ENCODE peak calls at places on chromosomes 16 and 17, in seven cellular contexts. H is T-helper 1 cell; I is fibroblast of mammary gland; Z is stimulated activated CD4-positive, alpha-beta T cell treated with anti-CD3 and anti-CD28 coated beads, Interleukin-1b, Interleukin-23, amount 100 ng/mL, for 1 hour; U is non-pigmented ciliary epithelial cell; S is stimulated activated naive B cell treated with anti-CD40 and anti-IgM and Interleukin-4, amounts not matched to agents 10 μg/mL and 1 μg/mL and 100 μg/mL, for 72 hours; L is pulmonary artery endothelial cell. P is an unnamed sample.

GRCh38 chr17:21094298-21094704 is 32.5 kb upstream of the DHRS7B start:
- DNase-seq in Z (no peak), L (no peak), U (no peak), I (no peak), S (no peak), H (no peak), P (no peak)

GRCh38 chr17:65771704-65772103 is 210.3 kb upstream of the AXIN2 start:
- DNase-seq in Z (no peak), I (no peak), H (no peak), S (no peak), U (no peak), L (no peak), P (no peak)

GRCh38 chr17:74566132-74566753 is 1.1 kb downstream of the CD300H start:
- DNase-seq in L (no peak), I (peak; percentile 62), U (no peak), S (no peak), Z (no peak), H (no peak), P (no peak)

GRCh38 chr17:40614431-40615294 is 33.0 kb downstream of the SMARCE1 start:
- DNase-seq in Z (no peak), I (no peak), U (no peak), S (peak; percentile 63), L (no peak), H (no peak), P (no peak)

GRCh38 chr17:75168998-75169397 is 13.8 kb downstream of the SUMO2 start:
- DNase-seq in L (no peak), Z (no peak), I (no peak), S (no peak), H (no peak), U (no peak), P (no peak)

GRCh38 chr17:69539781-69540319 is 125.4 kb downstream of the MAP2K6 start:
- DNase-seq in U (peak; percentile 70), S (no peak), Z (no peak), L (peak; percentile 57), H (no peak), I (peak; percentile 70), P (no peak)

GRCh38 chr17:70577456-70577855 is 408.1 kb downstream of the KCNJ2 start:
- DNase-seq in I (no peak), U (no peak), S (no peak), H (no peak), Z (no peak), L (no peak), P (no peak)

GRCh38 chr17:74959826-74960738 is 12.5 kb downstream of the HID1 start:
- DNase-seq in Z (no peak), S (no peak), I (peak; percentile 35), L (no peak), H (no peak), U (no peak), P (no peak)

GRCh38 chr16:50215680-50216079 is 50.7 kb upstream of the ADCY7 start:
- DNase-seq in Z (no peak), H (no peak), I (no peak), S (no peak), U (no peak), L (no peak), P (no peak)

GRCh38 chr16:24839347-24839972 is 6.3 kb upstream of the SLC5A11 start:
- DNase-seq in Z (no peak), U (no peak), L (no peak), I (no peak), S (no peak), H (no peak), P (no peak)

GRCh38 chr17:43774304-43775250 is 4.2 kb downstream of the DUSP3 start:
- DNase-seq in Z (no peak), S (no peak), I (no peak), U (no peak), H (no peak), L (no peak), P (no peak)

GRCh38 chr17:385195-385835 is 32.7 kb upstream of the RPH3AL start:
- DNase-seq in U (no peak), L (no peak), Z (no peak), S (no peak), I (no peak), H (peak; percentile 15), P (no peak)

GRCh38 chr17:80605326-80606066 is 60.9 kb downstream of the RPTOR start:
- DNase-seq in U (no peak), S (peak; percentile 49), H (no peak), I (peak; percentile 59), L (no peak), Z (peak; percentile 24), P (peak; percentile 85)

GRCh38 chr17:81553018-81553615 is 964 bp upstream of the FAAP100 start:
- DNase-seq in H (peak; percentile 70), S (peak; percentile 74), Z (peak; percentile 59), U (no peak), I (peak; percentile 73), L (peak; percentile 45), P (peak; percentile 53)

GRCh38 chr17:77356690-77357201 is 216.0 kb downstream of the SEC14L1 start:
- DNase-seq in Z (no peak), L (no peak), I (no peak), U (no peak), S (no peak), H (no peak), P (no peak)

GRCh38 chr16:66515543-66516171 is 34.3 kb downstream of the TK2 start:
- DNase-seq in U (peak; percentile 36), H (no peak), L (no peak), Z (no peak), S (no peak), I (peak; percentile 61), P (no peak)

GRCh38 chr17:6328279-6328678 is 106.6 kb downstream of the AIPL1 start:
- DNase-seq in H (no peak), I (no peak), S (no peak), U (no peak), L (no peak), Z (no peak), P (no peak)

GRCh38 chr17:40886090-40886489 is 1.0 kb upstream of the KRT20 start:
- DNase-seq in I (peak; percentile 39), Z (no peak), H (no peak), U (no peak), L (no peak), S (no peak), P (no peak)

GRCh38 chr17:4232168-4232813 is 31.5 kb downstream of the ANKFY1 start:
- DNase-seq in U (no peak), I (peak; percentile 79), H (no peak), Z (no peak), S (no peak), L (no peak), P (no peak)

GRCh38 chr16:47872228-47872627 is 283.6 kb downstream of the ABCC12 start:
- DNase-seq in L (no peak), U (no peak), S (no peak), Z (no peak), H (no peak), I (no peak), P (no peak)

GRCh38 chr17:50052822-50053653 is 2.9 kb upstream of the ITGA3 start:
- DNase-seq in H (no peak), Z (no peak), L (peak; percentile 69), S (no peak), I (no peak), U (no peak), P (no peak)

GRCh38 chr16:53098526-53099317 is 43.9 kb downstream of the CHD9 start:
- DNase-seq in I (peak; percentile 98), L (peak; percentile 71), H (peak; percentile 31), Z (no peak), U (peak; percentile 78), S (peak; percentile 77), P (peak; percentile 66)

GRCh38 chr17:3892095-3892998 is 506 bp downstream of the CAMKK1 start:
- DNase-seq in Z (peak; percentile 36), L (no peak), U (no peak), H (peak; percentile 85), I (peak; percentile 80), S (peak; percentile 49), P (no peak)

GRCh38 chr17:39671651-39672521 is 3.6 kb downstream of the PNMT start:
- DNase-seq in L (no peak), Z (no peak), H (no peak), U (no peak), S (no peak), I (peak; percentile 37), P (no peak)

GRCh38 chr17:29588561-29589411 is 662 bp downstream of the GIT1 start:
- DNase-seq in U (no peak), Z (no peak), S (no peak), H (peak; percentile 37), I (no peak), L (no peak), P (no peak)

GRCh38 chr16:18842565-18842964 is 41.2 kb upstream of the ARL6IP1 start:
- DNase-seq in S (no peak), L (no peak), H (no peak), Z (no peak), U (no peak), I (no peak), P (no peak)

GRCh38 chr17:39889200-39889599 is 21.2 kb downstream of the ZPBP2 start:
- DNase-seq in U (no peak), I (no peak), L (no peak), S (no peak), H (no peak), Z (no peak), P (no peak)

GRCh38 chr16:6193718-6194117 is 1096.1 kb upstream of the EEF2KMT start:
- DNase-seq in S (no peak), U (no peak), H (no peak), L (no peak), I (no peak), Z (no peak), P (no peak)

GRCh38 chr17:75238684-75239191 is 22.7 kb downstream of the GGA3 start:
- DNase-seq in U (peak; percentile 17), I (peak; percentile 74), H (peak; percentile 48), Z (peak; percentile 51), S (no peak), L (no peak), P (no peak)